ENCODE peak calls at places on chromosome 10, in four cellular contexts. P is cardiac muscle cell, O is thoracic aorta, S is colonic mucosa. Z is an unnamed sample. For H3K27me3, the result is how much of the 10 kb centered on the place peaks cover.

GRCh38 chr10:132200344-132201110 is 13.8 kb downstream of the DPYSL4 start:
- DNase-seq in P (no peak), O (no peak), S (no peak), Z (no peak)

GRCh38 chr10:43816351-43817321 is 168.0 kb upstream of the ZNF32 start:
- DNase-seq in P (peak), O (no peak), S (peak), Z (no peak)

GRCh38 chr10:44370731-44371248 is 14.1 kb downstream of the CXCL12 start:
- DNase-seq in P (peak), O (no peak), S (no peak), Z (no peak)

GRCh38 chr10:101611506-101611905 is 23.4 kb downstream of the DPCD start:
- DNase-seq in P (peak), O (no peak), S (no peak), Z (no peak)

GRCh38 chr10:28317735-28318134 is 14.9 kb upstream of the MPP7 start:
- DNase-seq in P (no peak), O (no peak), S (no peak), Z (no peak)

GRCh38 chr10:11381023-11381422 is 230.4 kb downstream of the USP6NL start:
- DNase-seq in P (no peak), O (no peak), S (no peak), Z (no peak)

GRCh38 chr10:62244785-62245595 is 23.7 kb downstream of the RTKN2 start:
- DNase-seq in P (peak), O (no peak), S (peak), Z (no peak)

GRCh38 chr10:36790000-36790399 is 335.4 kb upstream of the ANKRD30A start:
- DNase-seq in P (no peak), O (no peak), S (no peak), Z (no peak)

GRCh38 chr10:114615600-114616007 is 42.5 kb downstream of the ABLIM1 start:
- DNase-seq in P (no peak), O (no peak), S (no peak), Z (no peak)

GRCh38 chr10:119364941-119365340 is 157.6 kb downstream of the GRK5 start:
- DNase-seq in P (no peak), O (no peak), S (no peak), Z (no peak)

GRCh38 chr10:58775960-58776574 is 263.4 kb downstream of the BICC1 start:
- DNase-seq in P (peak), O (no peak), S (no peak), Z (peak)

GRCh38 chr10:78416031-78416800 is 382.6 kb downstream of the RPS24 start:
- DNase-seq in P (no peak), O (no peak), S (no peak), Z (no peak)

GRCh38 chr10:70124415-70124814 is 8.2 kb downstream of the AIFM2 start:
- DNase-seq in P (no peak), O (no peak), S (no peak), Z (no peak)

GRCh38 chr10:91103384-91104184 is 116.9 kb upstream of the PCGF5 start:
- DNase-seq in P (peak), O (no peak), S (no peak), Z (no peak)

GRCh38 chr10:3747248-3747960 is 37.6 kb downstream of the KLF6 start:
- DNase-seq in P (peak), O (no peak), S (no peak), Z (no peak)

GRCh38 chr10:99698504-99699080 is 33.3 kb downstream of the COX15 start:
- DNase-seq in P (no peak), O (no peak), S (no peak), Z (no peak)

GRCh38 chr10:43698156-43698555 is 49.5 kb upstream of the ZNF32 start:
- DNase-seq in P (no peak), O (no peak), S (peak), Z (no peak)

GRCh38 chr10:110544958-110545537 is 22.4 kb upstream of the SMC3 start:
- DNase-seq in P (peak), O (no peak), S (no peak), Z (no peak)

GRCh38 chr10:35854661-35855060 is 212.6 kb upstream of the FZD8 start:
- DNase-seq in P (no peak), O (no peak), S (no peak), Z (no peak)

GRCh38 chr10:87850742-87851205 is 12.6 kb downstream of the KLLN start:
- DNase-seq in P (peak), O (no peak), S (peak), Z (no peak)

GRCh38 chr10:133159950-133160812 is at the start of gene KNDC1:
- DNase-seq in P (peak), O (no peak), S (no peak), Z (no peak)

GRCh38 chr10:61271127-61271780 is 181.9 kb downstream of the TMEM26 start:
- DNase-seq in P (peak), O (no peak), S (no peak), Z (no peak)

DNA sequence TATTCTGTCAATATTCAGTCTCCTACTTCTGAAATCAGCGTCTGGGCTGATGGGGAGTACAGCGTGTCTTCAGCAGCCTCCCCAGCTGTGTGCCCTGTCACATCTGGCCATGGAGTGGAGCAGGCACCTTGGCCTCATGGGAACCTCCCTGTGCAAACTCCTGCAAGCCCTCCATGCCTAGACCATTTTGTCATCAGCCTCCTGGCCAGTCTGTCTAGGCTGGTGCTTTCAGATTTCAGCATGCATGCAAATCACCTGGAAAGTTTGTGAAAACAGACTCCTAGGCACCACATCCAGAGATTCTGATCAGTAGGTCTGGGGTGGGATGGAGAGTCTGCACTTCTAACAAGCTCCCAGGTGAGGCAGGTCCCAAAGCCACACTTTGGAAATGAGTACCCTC is 26.2 kb upstream of the CCSER2 start:
- DNase-seq in P (no peak), O (no peak), S (no peak), Z (no peak)
- H3K27ac ChIP-seq in P (no peak), O (no peak), S (no peak), Z (no peak)

GRCh38 chr10:13848530-13849425 is 262.0 kb downstream of the PRPF18 start:
- DNase-seq in P (no peak), O (no peak), S (no peak), Z (no peak)
- TF ChIP-seq CTCF in P (no peak), O (no peak), S (no peak), Z (no peak)

DNA sequence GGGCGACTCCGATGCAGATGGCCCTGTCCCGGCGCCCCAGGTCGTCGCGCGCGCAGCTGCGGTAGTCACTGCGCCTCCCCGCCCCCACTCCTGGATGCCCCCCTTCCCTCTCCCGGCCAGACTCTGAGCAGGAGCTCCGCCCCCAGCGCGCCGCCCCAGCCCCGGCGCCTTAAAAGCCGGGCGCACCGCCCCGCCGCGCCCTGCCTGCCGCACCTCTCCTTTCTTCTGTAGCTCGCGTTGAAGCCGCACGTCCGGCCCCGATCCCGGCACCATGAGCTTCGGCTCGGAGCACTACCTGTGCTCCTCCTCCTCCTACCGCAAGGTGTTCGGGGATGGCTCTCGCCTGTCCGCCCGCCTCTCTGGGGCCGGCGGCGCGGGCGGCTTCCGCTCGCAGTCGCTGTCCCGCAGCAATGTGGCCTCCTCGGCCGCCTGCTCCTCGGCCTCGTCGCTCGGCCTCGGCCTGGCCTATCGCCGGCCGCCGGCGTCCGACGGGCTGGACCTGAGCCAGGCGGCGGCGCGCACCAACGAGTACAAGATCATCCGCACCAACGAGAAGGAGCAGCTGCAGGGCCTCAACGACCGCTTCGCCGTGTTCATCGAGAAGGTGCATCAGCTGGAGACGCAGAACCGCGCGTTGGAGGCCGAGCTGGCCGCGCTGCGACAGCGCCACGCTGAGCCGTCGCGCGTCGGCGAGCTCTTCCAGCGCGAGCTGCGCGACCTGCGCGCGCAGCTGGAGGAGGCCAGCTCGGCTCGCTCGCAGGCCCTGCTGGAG is at the start of gene INA:
- DNase-seq in P (peak), O (no peak), S (no peak), Z (no peak)
- H3K27me3 ChIP-seq in P (half or more), O (under half), S (under half), Z (under half)

GRCh38 chr10:25061125-25061524 is 44.7 kb downstream of the THNSL1 start:
- DNase-seq in P (no peak), O (no peak), S (no peak), Z (no peak)
- H3K27ac ChIP-seq in P (no peak), O (peak), S (peak), Z (peak)

Z was measured in keratinocyte.